ENCODE peak calls at places on chromosomes 11 and 22, in four cellular contexts. U is HepG2, G is GM12878, T is H1. K is an unnamed sample.

GRCh38 chr11:78961938-78962701 is 387.5 kb upstream of the NARS2 start:
- DNase-seq in U (no peak), G (no peak), T (no peak), K (peak; percentile 43)

GRCh38 chr11:115885446-115885978 is 381.3 kb upstream of the CADM1 start:
- DNase-seq in U (no peak), G (no peak), T (no peak), K (no peak)

GRCh38 chr22:27632451-27633295 is 168.9 kb downstream of the MN1 start:
- DNase-seq in U (no peak), G (no peak), T (no peak), K (peak; percentile 14)

GRCh38 chr11:44763111-44763820 is 36.5 kb downstream of the TSPAN18 start:
- DNase-seq in U (no peak), G (no peak), T (no peak), K (no peak)

GRCh38 chr22:40033586-40034380 is 39.0 kb downstream of the FAM83F start:
- DNase-seq in U (no peak), G (no peak), T (no peak), K (no peak)

GRCh38 chr22:21985214-21985613 is 2.6 kb upstream of the TOP3B start:
- DNase-seq in U (no peak), G (no peak), T (no peak), K (no peak)

GRCh38 chr22:36470994-36471331 is 10.5 kb downstream of the TXN2 start:
- DNase-seq in U (no peak), G (no peak), T (no peak), K (no peak)

GRCh38 chr11:111911563-111912401 is at the start of gene CRYAB:
- DNase-seq in U (peak; percentile 32), G (no peak), T (no peak), K (peak; percentile 33)

GRCh38 chr22:44023404-44024287 is 456 bp upstream of the PARVB start:
- DNase-seq in U (no peak), G (no peak), T (no peak), K (peak; percentile 80)

GRCh38 chr22:33038836-33039235 is 19.3 kb downstream of the SYN3 start:
- DNase-seq in U (no peak), G (no peak), T (no peak), K (no peak)

GRCh38 chr11:68043349-68044144 is 4.7 kb downstream of the TCIRG1 start:
- DNase-seq in U (no peak), G (no peak), T (no peak), K (peak; percentile 93)

GRCh38 chr11:1786466-1786865 is 22.7 kb upstream of the CTSD start:
- DNase-seq in U (no peak), G (no peak), T (no peak), K (no peak)

GRCh38 chr22:46064966-46065666 is 85.2 kb upstream of the PPARA start:
- DNase-seq in U (no peak), G (no peak), T (no peak), K (no peak)

GRCh38 chr11:119316017-119316728 is 757 bp downstream of the MCAM start:
- DNase-seq in U (no peak), G (no peak), T (no peak), K (peak; percentile 55)

GRCh38 chr11:72245232-72245816 is 1.3 kb upstream of the PHOX2A start:
- DNase-seq in U (no peak), G (no peak), T (no peak), K (no peak)

GRCh38 chr11:8313504-8314090 is 49.9 kb upstream of the LMO1 start:
- DNase-seq in U (no peak), G (no peak), T (no peak), K (no peak)

GRCh38 chr22:24580276-24580675 is 12.6 kb downstream of the LRRC75B start:
- DNase-seq in U (no peak), G (no peak), T (no peak), K (no peak)

GRCh38 chr11:130516868-130517505 is 68.5 kb downstream of the ADAMTS15 start:
- DNase-seq in U (no peak), G (no peak), T (no peak), K (no peak)

GRCh38 chr22:44491666-44492405 is 6.2 kb downstream of the RTL6 start:
- DNase-seq in U (no peak), G (no peak), T (no peak), K (no peak)

GRCh38 chr11:68044145-68044813 is 5.5 kb downstream of the TCIRG1 start:
- DNase-seq in U (no peak), G (no peak), T (no peak), K (no peak)

GRCh38 chr11:102757823-102758549 is 22.4 kb downstream of the MMP10 start:
- DNase-seq in U (no peak), G (no peak), T (no peak), K (no peak)

GRCh38 chr11:60125962-60126585 is 37.6 kb downstream of the MS4A2 start:
- DNase-seq in U (peak; percentile 43), G (no peak), T (no peak), K (no peak)

GRCh38 chr11:112241486-112241885 is 15.3 kb downstream of the PTS start:
- DNase-seq in U (peak; percentile 76), G (no peak), T (no peak), K (no peak)

GRCh38 chr11:416757-417621 is 2.2 kb upstream of the SIGIRR start:
- DNase-seq in U (no peak), G (no peak), T (peak; percentile 50), K (no peak)

GRCh38 chr11:110096369-110096976 is 3.3 kb downstream of the ZC3H12C start:
- DNase-seq in U (no peak), G (no peak), T (no peak), K (no peak)

GRCh38 chr11:67404515-67405195 is 772 bp downstream of the TBC1D10C start:
- DNase-seq in U (no peak), G (no peak), T (no peak), K (peak; percentile 12)

GRCh38 chr22:49240472-49240871 is 587.2 kb downstream of the BRD1 start:
- DNase-seq in U (no peak), G (no peak), T (no peak), K (no peak)
- TF ChIP-seq BRCA1 in U (no peak), G (no peak), T (no peak), K (no peak)

GRCh38 chr11:61298663-61299244 is 3.6 kb upstream of the VWCE start:
- DNase-seq in U (peak; percentile 96), G (no peak), T (no peak), K (no peak)

GRCh38 chr11:61295596-61295926 is 445 bp upstream of the VWCE start:
- DNase-seq in U (no peak), G (no peak), T (no peak), K (no peak)

GRCh38 chr11:61297341-61297740 is 2.2 kb upstream of the VWCE start:
- DNase-seq in U (no peak), G (no peak), T (no peak), K (no peak)

GRCh38 chr11:61294717-61295595 is at the start of gene VWCE:
- DNase-seq in U (peak; percentile 76), G (no peak), T (peak; percentile 53), K (no peak)

GRCh38 chr11:61297741-61298140 is 2.6 kb upstream of the VWCE start:
- DNase-seq in U (peak; percentile 29), G (no peak), T (no peak), K (no peak)
- H3K4me2 ChIP-seq in U (peak overlapping the region; percentile 70), G (peak overlapping the region; percentile 22), T (no peak overlapping the region), K (no peak overlapping the region)

GRCh38 chr22:41550952-41551491 is 6.8 kb upstream of the POLR3H start:
- DNase-seq in U (no peak), G (no peak), T (no peak), K (no peak)
- TF ChIP-seq BRCA1 in U (no peak), G (no peak), T (no peak), K (no peak)

DNA sequence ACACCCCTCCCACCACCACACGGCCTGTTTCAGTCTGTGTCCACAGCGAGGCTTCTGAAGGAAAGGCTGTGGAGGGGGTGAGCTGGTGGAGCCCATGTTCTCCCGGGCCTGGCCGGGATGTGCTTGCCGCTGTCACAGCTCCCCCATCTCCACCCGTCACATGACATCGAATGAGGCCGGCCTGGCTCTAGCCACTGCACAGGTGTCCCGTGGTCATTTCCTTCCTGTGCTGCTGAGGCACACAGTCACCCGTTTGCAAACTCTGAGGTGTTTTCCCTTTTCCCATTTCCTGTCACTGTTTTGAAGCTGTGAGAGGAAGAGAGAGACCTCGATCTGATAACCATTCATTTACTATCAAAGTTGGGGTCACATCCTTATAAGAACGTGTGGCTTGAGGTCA is 55.7 kb upstream of the CLDN5 start:
- DNase-seq in U (no peak), G (peak; percentile 7), T (no peak), K (peak; percentile 45)
- H3K4me2 ChIP-seq in U (no peak overlapping the region), G (peak overlapping the region; percentile 12), T (no peak overlapping the region), K (no peak overlapping the region)